ENCODE peak calls at places on chromosomes 12 and 14, in nine cellular contexts. O, R, K, L, X, E, V, P and J are unnamed samples.

GRCh38 chr14:92577321-92577742 is 63.8 kb downstream of the RIN3 start:
- DNase-seq in E (no peak), P (peak), X (no peak), R (no peak), V (peak), O (no peak), L (no peak), K (no peak), J (no peak)

GRCh38 chr12:38907171-38907923 is 2.0 kb upstream of the CPNE8 start:
- DNase-seq in V (no peak), R (no peak), X (no peak), K (no peak), E (no peak), L (no peak), O (no peak), P (peak), J (peak)

GRCh38 chr14:74242055-74243042 is 3.1 kb downstream of the VSX2 start:
- DNase-seq in V (no peak), X (no peak), O (no peak), K (no peak), L (no peak), R (no peak), P (no peak), E (no peak), J (no peak)

GRCh38 chr14:100899841-100900771 is 3.4 kb downstream of the RTL1 start:
- DNase-seq in V (no peak), R (no peak), X (peak), E (no peak), O (no peak), P (peak), K (peak), L (no peak), J (peak)

GRCh38 chr12:94386422-94386821 is 73.2 kb downstream of the CEP83 start:
- DNase-seq in X (no peak), K (peak), P (no peak), E (no peak), V (no peak), O (no peak), R (no peak), L (no peak), J (no peak)

GRCh38 chr14:87233266-87233665 is 759.7 kb downstream of the GALC start:
- DNase-seq in O (no peak), L (no peak), E (no peak), P (no peak), R (peak), X (no peak), V (no peak), K (no peak), J (no peak)

GRCh38 chr14:57122129-57122528 is 146.6 kb downstream of the EXOC5 start:
- DNase-seq in R (no peak), L (no peak), P (no peak), V (no peak), E (no peak), O (no peak), K (no peak), X (no peak), J (no peak)

GRCh38 chr14:74500417-74501134 is 7.0 kb downstream of the ISCA2 start:
- DNase-seq in L (no peak), K (no peak), X (no peak), R (no peak), E (no peak), O (no peak), V (no peak), P (no peak), J (no peak)

GRCh38 chr12:91205791-91206190 is 23.2 kb upstream of the DCN start:
- DNase-seq in V (no peak), P (no peak), E (no peak), O (no peak), K (no peak), R (no peak), X (no peak), L (no peak), J (peak)

GRCh38 chr12:114812858-114813761 is 129.1 kb upstream of the TBX3 start:
- DNase-seq in O (no peak), K (peak), L (no peak), V (no peak), E (no peak), P (no peak), X (no peak), R (no peak), J (peak)

GRCh38 chr12:117069926-117070900 is 29.0 kb downstream of the TESC start:
- DNase-seq in P (no peak), O (no peak), E (no peak), L (no peak), K (no peak), X (no peak), R (no peak), V (no peak), J (no peak)

GRCh38 chr12:32290411-32290810 is 108.9 kb upstream of the FGD4 start:
- DNase-seq in P (no peak), E (no peak), L (no peak), K (no peak), X (no peak), V (no peak), O (no peak), R (no peak), J (peak)

GRCh38 chr12:69405466-69405865 is 45.9 kb downstream of the YEATS4 start:
- DNase-seq in O (no peak), E (peak), L (no peak), R (no peak), X (no peak), P (no peak), V (no peak), K (peak), J (peak)

GRCh38 chr14:101456246-101457159 is 104.8 kb upstream of the DIO3 start:
- DNase-seq in K (no peak), E (no peak), V (no peak), L (no peak), O (no peak), X (no peak), R (no peak), P (no peak), J (no peak)

GRCh38 chr14:102588821-102589220 is 3.6 kb upstream of the RCOR1 start:
- DNase-seq in P (no peak), E (no peak), V (no peak), L (no peak), X (no peak), R (no peak), K (no peak), O (no peak), J (no peak)

GRCh38 chr12:52826611-52827498 is 7.3 kb downstream of the KRT79 start:
- DNase-seq in V (no peak), E (no peak), K (peak), L (no peak), O (no peak), R (no peak), X (no peak), P (no peak), J (no peak)

GRCh38 chr14:21095430-21096205 is 2.8 kb downstream of the ZNF219 start:
- DNase-seq in X (no peak), R (no peak), V (no peak), O (no peak), L (peak), K (no peak), P (no peak), E (no peak), J (no peak)

GRCh38 chr14:22002860-22003284 is 329.3 kb upstream of the OR4E1 start:
- DNase-seq in R (peak), L (no peak), K (no peak), E (peak), O (peak), X (no peak), P (no peak), V (peak), J (peak)

GRCh38 chr14:92105845-92106094 is 612 bp downstream of the ATXN3 start:
- DNase-seq in P (peak), V (no peak), X (no peak), L (peak), E (peak), R (peak), K (peak), O (no peak), J (peak)

GRCh38 chr12:20404576-20405346 is 36.4 kb downstream of the PDE3A start:
- DNase-seq in X (no peak), E (no peak), O (no peak), L (no peak), P (no peak), K (no peak), R (no peak), V (no peak), J (no peak)

GRCh38 chr14:42013560-42013959 is 406.9 kb downstream of the LRFN5 start:
- DNase-seq in O (no peak), E (no peak), K (no peak), R (no peak), P (no peak), X (no peak), V (no peak), L (no peak), J (peak)

GRCh38 chr12:22794017-22794416 is 169.0 kb downstream of the ETNK1 start:
- DNase-seq in E (no peak), L (no peak), P (no peak), R (no peak), K (no peak), V (no peak), X (no peak), O (no peak), J (no peak)

GRCh38 chr12:53781218-53781801 is 29.5 kb upstream of the CISTR start:
- DNase-seq in K (no peak), R (no peak), O (no peak), X (no peak), E (no peak), V (no peak), L (no peak), P (no peak), J (no peak)

GRCh38 chr14:94769413-94770250 is at the start of gene GSC:
- DNase-seq in K (no peak), L (no peak), P (no peak), X (peak), E (peak), R (no peak), V (no peak), O (peak), J (peak)

GRCh38 chr12:124024263-124024678 is 51.3 kb downstream of the ZNF664 start:
- DNase-seq in P (no peak), V (no peak), E (no peak), K (no peak), X (no peak), O (no peak), R (no peak), L (no peak), J (peak)